ENCODE peak calls at places on chromosomes 3 and 15, in seven cellular contexts. I is Peyer's patch, U is body of pancreas, W is adrenal gland, T is PC-9, L is transverse colon, G is heart right ventricle. S is an unnamed sample. For H3K36me3, the result is how much of the 10 kb centered on the place peaks cover.

GRCh38 chr3:65996605-65997004 is 42.1 kb downstream of the MAGI1 start:
- DNase-seq in T (peak), U (peak), L (no peak), I (no peak), G (no peak), W (no peak), S (peak)

GRCh38 chr3:62835594-62836236 is 39.5 kb downstream of the CADPS start:
- DNase-seq in U (no peak), T (no peak), I (no peak), L (no peak), W (no peak), G (no peak), S (no peak)

GRCh38 chr3:111723293-111723963 is 128.3 kb upstream of the ZBED2 start:
- DNase-seq in G (no peak), U (no peak), W (no peak), L (no peak), I (no peak), T (no peak), S (no peak)

GRCh38 chr15:35043380-35044095 is 41.6 kb downstream of the NANOGP8 start:
- DNase-seq in U (no peak), T (no peak), I (no peak), G (no peak), L (no peak), W (no peak), S (no peak)

GRCh38 chr3:152961323-152961722 is 126.4 kb downstream of the P2RY1 start:
- DNase-seq in L (no peak), W (no peak), G (no peak), T (no peak), U (peak), I (no peak), S (no peak)

GRCh38 chr3:191802671-191803070 is 341.7 kb downstream of the PYDC2 start:
- DNase-seq in T (no peak), G (no peak), W (no peak), I (no peak), L (no peak), U (no peak), S (no peak)

GRCh38 chr3:123791898-123792297 is 92.2 kb downstream of the MYLK start:
- DNase-seq in G (no peak), L (no peak), U (no peak), I (no peak), T (no peak), W (no peak), S (no peak)

GRCh38 chr15:45276851-45277250 is 24.8 kb downstream of the SLC28A2 start:
- DNase-seq in U (no peak), L (no peak), T (no peak), I (no peak), G (no peak), W (no peak), S (no peak)

GRCh38 chr3:11162401-11163345 is 8.4 kb downstream of the HRH1 start:
- DNase-seq in L (no peak), W (no peak), I (no peak), U (no peak), G (no peak), T (no peak), S (no peak)

GRCh38 chr3:136067211-136067610 is 101.7 kb downstream of the PPP2R3A start:
- DNase-seq in I (no peak), U (no peak), T (no peak), L (no peak), G (no peak), W (no peak), S (no peak)

GRCh38 chr3:132237652-132238032 is 79.6 kb upstream of the ACP3 start:
- DNase-seq in L (no peak), T (no peak), I (no peak), G (no peak), U (no peak), W (no peak), S (no peak)

GRCh38 chr3:135650309-135650708 is 315.2 kb upstream of the PPP2R3A start:
- DNase-seq in T (no peak), I (no peak), L (no peak), W (no peak), U (no peak), G (no peak), S (no peak)

GRCh38 chr15:84778194-84778593 is 29.8 kb downstream of the ZNF592 start:
- DNase-seq in I (no peak), U (no peak), L (no peak), G (no peak), T (no peak), W (peak), S (no peak)

GRCh38 chr3:185225523-185225922 is 28.3 kb downstream of the EHHADH start:
- DNase-seq in L (no peak), W (no peak), T (no peak), G (no peak), I (no peak), U (no peak), S (no peak)

GRCh38 chr3:61081554-61081953 is 169.7 kb downstream of the FHIT start:
- DNase-seq in W (no peak), L (no peak), T (no peak), U (no peak), G (no peak), I (no peak), S (no peak)

GRCh38 chr3:127629462-127630403 is 748 bp downstream of the PODXL2 start:
- DNase-seq in G (no peak), T (no peak), L (peak), W (peak), U (no peak), I (peak), S (no peak)

GRCh38 chr3:157447026-157447694 is 10.5 kb downstream of the PTX3 start:
- DNase-seq in T (no peak), I (no peak), W (no peak), U (no peak), L (no peak), G (no peak), S (no peak)

GRCh38 chr3:187264946-187265345 is 26.6 kb downstream of the MASP1 start:
- DNase-seq in T (no peak), W (no peak), I (no peak), U (no peak), G (no peak), L (no peak), S (no peak)

GRCh38 chr3:136532766-136533165 is 219.4 kb downstream of the STAG1 start:
- DNase-seq in G (no peak), U (no peak), I (no peak), L (no peak), T (no peak), W (no peak), S (no peak)

GRCh38 chr3:178318440-178318839 is 217.8 kb upstream of the KCNMB2 start:
- DNase-seq in L (no peak), T (no peak), U (no peak), W (no peak), G (no peak), I (no peak), S (no peak)

GRCh38 chr15:94294556-94294955 is 63.2 kb downstream of the MCTP2 start:
- DNase-seq in W (no peak), I (no peak), T (no peak), U (no peak), L (no peak), G (no peak), S (no peak)

GRCh38 chr3:41893977-41894376 is 67.9 kb downstream of the ULK4 start:
- DNase-seq in T (peak), I (no peak), U (peak), G (peak), W (no peak), L (no peak), S (no peak)

GRCh38 chr3:126621627-126622345 is 33.1 kb downstream of the TXNRD3 start:
- DNase-seq in G (no peak), L (no peak), T (no peak), I (no peak), W (no peak), U (no peak), S (no peak)

GRCh38 chr3:79268422-79268821 is 499.4 kb downstream of the ROBO1 start:
- DNase-seq in G (no peak), L (no peak), W (no peak), I (no peak), U (no peak), T (no peak), S (no peak)

GRCh38 chr3:71421475-71421819 is 162.1 kb downstream of the FOXP1 start:
- DNase-seq in L (no peak), W (no peak), T (no peak), I (peak), U (no peak), G (no peak), S (no peak)

GRCh38 chr15:100189319-100189718 is 152.5 kb downstream of the ADAMTS17 start:
- DNase-seq in G (no peak), W (peak), I (peak), T (no peak), L (no peak), U (no peak), S (no peak)

GRCh38 chr3:183911763-183912506 is 27.3 kb upstream of the PARL start:
- DNase-seq in U (no peak), W (no peak), L (no peak), I (no peak), T (no peak), G (no peak), S (no peak)

GRCh38 chr3:32414527-32415202 is 23.0 kb downstream of the CMTM7 start:
- DNase-seq in G (peak), T (no peak), I (peak), L (peak), U (no peak), W (peak), S (peak)

GRCh38 chr15:44340410-44340809 is 51.9 kb downstream of the GOLM2 start:
- DNase-seq in L (no peak), I (no peak), T (peak), U (no peak), W (no peak), G (no peak), S (no peak)

GRCh38 chr3:88013592-88013991 is 45.2 kb downstream of the CGGBP1 start:
- DNase-seq in W (no peak), I (no peak), T (no peak), L (no peak), U (no peak), G (no peak), S (no peak)

GRCh38 chr3:87491843-87492242 is 215.5 kb upstream of the POU1F1 start:
- DNase-seq in W (no peak), G (no peak), T (no peak), I (no peak), U (no peak), L (no peak), S (no peak)

GRCh38 chr15:75952512-75952911 is 48.8 kb downstream of the FBXO22 start:
- DNase-seq in I (no peak), L (no peak), U (no peak), W (no peak), G (no peak), T (no peak), S (no peak)

GRCh38 chr15:62483817-62484216 is 318.7 kb upstream of the C2CD4B start:
- DNase-seq in L (peak), I (no peak), G (peak), U (peak), W (no peak), T (no peak), S (no peak)

GRCh38 chr3:37770336-37770735 is 91.3 kb upstream of the CTDSPL start:
- DNase-seq in T (no peak), U (no peak), I (no peak), G (no peak), L (no peak), W (no peak), S (no peak)

GRCh38 chr3:62875103-62876002 is at the start of gene CADPS:
- DNase-seq in W (peak), G (peak), L (peak), U (peak), T (no peak), I (no peak), S (no peak)

GRCh38 chr3:160400631-160401150 is 1.2 kb downstream of the SMC4 start:
- DNase-seq in G (peak), W (peak), L (peak), U (peak), T (peak), I (peak), S (peak)

GRCh38 chr3:76646921-76647562 is 392.9 kb upstream of the ROBO2 start:
- DNase-seq in W (no peak), T (no peak), L (no peak), U (no peak), G (no peak), I (no peak), S (no peak)

GRCh38 chr15:75178171-75178937 is 23.3 kb upstream of the C15orf39 start:
- DNase-seq in I (peak), L (peak), T (no peak), W (no peak), G (no peak), U (peak), S (peak)

GRCh38 chr3:71511037-71511436 is 72.5 kb downstream of the FOXP1 start:
- DNase-seq in L (no peak), T (no peak), I (no peak), G (no peak), U (no peak), W (no peak), S (no peak)

GRCh38 chr3:10992017-10992945 is at the start of gene SLC6A1:
- DNase-seq in T (no peak), I (no peak), W (peak), G (peak), L (no peak), U (no peak), S (no peak)

GRCh38 chr3:194425399-194425798 is 26.3 kb upstream of the GP5 start:
- DNase-seq in T (no peak), I (no peak), U (no peak), L (no peak), W (no peak), G (no peak), S (no peak)
- H3K36me3 ChIP-seq in T (half or more), I (half or more), U (under half), L (under half), W (half or more), G (under half), S (under half)

DNA sequence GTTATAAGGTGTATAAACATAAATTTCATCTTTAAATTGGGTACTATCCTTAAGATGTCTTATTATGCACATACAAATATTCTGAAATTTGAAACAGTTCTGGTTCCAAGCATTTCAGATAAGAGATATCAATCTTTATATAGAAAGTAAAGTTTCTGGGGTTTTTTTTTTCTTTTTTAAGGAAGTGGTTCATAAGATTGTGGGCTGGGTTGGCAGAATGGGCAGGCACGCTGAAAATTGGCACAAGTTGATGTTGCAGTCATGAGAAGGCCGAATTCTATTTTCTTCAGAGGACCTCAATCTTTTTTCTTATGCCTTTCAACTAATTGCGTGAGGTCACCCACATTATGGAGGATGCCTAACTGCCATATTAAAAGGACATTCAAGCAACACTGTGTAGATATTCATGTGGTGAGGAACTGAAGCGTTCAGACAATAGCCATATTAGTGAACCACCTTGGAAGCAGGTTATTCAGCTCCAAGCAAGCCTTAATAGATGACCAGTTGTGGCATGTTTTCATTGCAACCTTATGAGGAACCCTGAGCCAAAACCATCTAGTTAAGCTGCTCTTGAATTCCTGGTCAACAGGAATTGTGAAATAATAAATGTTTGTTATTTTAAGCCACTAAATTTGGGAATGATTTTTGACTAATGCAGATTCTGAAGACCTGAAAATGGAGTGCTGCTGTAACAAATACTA is 72.8 kb downstream of the SPRED1 start:
- DNase-seq in T (no peak), L (no peak), G (no peak), W (no peak), I (no peak), U (no peak), S (no peak)
- H3K27ac ChIP-seq in T (no peak), L (no peak), G (no peak), W (no peak), I (no peak), U (no peak), S (no peak)

GRCh38 chr3:140941434-140942220 is at the start of gene SLC25A36:
- DNase-seq in L (peak), T (peak), I (peak), U (peak), G (peak), W (peak), S (peak)
- TF ChIP-seq CTCF in L (no peak), T (no peak), I (no peak), U (no peak), G (no peak), W (no peak), S (no peak)

GRCh38 chr3:63995056-63995576 is 28.2 kb downstream of the PSMD6 start:
- DNase-seq in U (no peak), I (no peak), T (no peak), G (no peak), W (no peak), L (no peak), S (no peak)
- H3K36me3 ChIP-seq in U (under half), I (half or more), T (under half), G (under half), W (half or more), L (under half), S (under half)

GRCh38 chr3:50318615-50319014 is 3.9 kb downstream of the HYAL2 start:
- DNase-seq in L (no peak), I (no peak), T (no peak), G (no peak), U (no peak), W (no peak), S (no peak)

GRCh38 chr3:50318163-50318562 is 4.4 kb downstream of the HYAL2 start:
- DNase-seq in G (no peak), U (no peak), I (no peak), W (no peak), L (no peak), T (no peak), S (no peak)

GRCh38 chr3:50314816-50315215 is 7.7 kb downstream of the HYAL2 start:
- DNase-seq in G (no peak), U (no peak), I (no peak), L (no peak), W (no peak), T (no peak), S (no peak)

GRCh38 chr3:50317303-50317702 is 5.2 kb downstream of the HYAL2 start:
- DNase-seq in G (no peak), T (peak), I (no peak), W (no peak), L (peak), U (no peak), S (peak)

GRCh38 chr3:50316657-50317242 is 5.8 kb downstream of the HYAL2 start:
- DNase-seq in T (peak), L (peak), G (no peak), U (no peak), W (no peak), I (peak), S (peak)
- H3K27ac ChIP-seq in T (peak), L (peak), G (peak), U (no peak), W (no peak), I (peak), S (no peak)

DNA sequence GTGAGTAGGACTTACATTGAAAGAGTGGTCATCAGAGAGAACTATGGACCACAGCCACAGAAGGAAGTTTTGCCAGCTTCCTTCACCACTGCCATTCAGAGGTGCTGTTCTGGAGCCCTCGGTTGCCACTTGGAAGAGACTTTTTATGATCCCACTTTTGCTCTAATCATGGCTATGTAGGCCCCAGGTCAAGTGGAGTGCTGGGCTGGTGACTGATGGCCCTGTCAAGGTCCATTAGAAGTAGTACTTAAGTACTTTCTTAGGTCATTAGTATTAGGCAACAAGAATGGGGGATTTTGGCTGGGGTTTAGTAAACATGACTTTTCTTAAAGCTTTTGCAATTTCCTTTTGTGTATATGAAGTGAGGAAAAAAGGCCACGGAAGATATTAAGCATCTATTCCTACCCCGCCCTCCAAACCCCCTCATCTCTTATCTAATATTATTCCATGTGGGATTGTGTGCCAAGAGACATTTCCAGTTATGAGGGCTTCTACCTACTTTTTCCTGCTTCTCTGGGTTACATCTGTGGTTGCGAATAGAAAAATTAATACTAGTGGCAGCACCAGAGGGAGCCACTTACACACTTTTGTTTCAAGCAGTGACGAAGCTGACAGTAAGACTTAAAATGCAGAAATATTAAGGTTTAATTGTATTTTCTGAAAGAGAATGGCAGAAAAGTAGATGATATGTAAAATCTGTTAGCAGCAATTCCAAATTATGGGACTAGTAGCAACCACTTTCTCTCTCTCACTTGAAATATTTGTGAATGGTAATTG is 13.9 kb downstream of the NLGN1 start:
- DNase-seq in T (peak), L (no peak), W (peak), G (peak), I (no peak), U (no peak), S (peak)
- TF ChIP-seq CTCF in T (peak), L (peak), W (peak), G (peak), I (no peak), U (peak), S (no peak)

GRCh38 chr3:121637922-121638321 is 22.8 kb downstream of the HCLS1 start:
- DNase-seq in G (no peak), L (no peak), I (no peak), W (no peak), T (no peak), U (no peak), S (no peak)
- H3K36me3 ChIP-seq in G (under half), L (under half), I (under half), W (under half), T (under half), U (under half), S (under half)

GRCh38 chr3:182235504-182235903 is 523.8 kb downstream of the SOX2 start:
- DNase-seq in U (no peak), T (no peak), W (no peak), I (no peak), G (no peak), L (no peak), S (no peak)
- H3K27ac ChIP-seq in U (no peak), T (no peak), W (no peak), I (no peak), G (no peak), L (no peak), S (no peak)

DNA sequence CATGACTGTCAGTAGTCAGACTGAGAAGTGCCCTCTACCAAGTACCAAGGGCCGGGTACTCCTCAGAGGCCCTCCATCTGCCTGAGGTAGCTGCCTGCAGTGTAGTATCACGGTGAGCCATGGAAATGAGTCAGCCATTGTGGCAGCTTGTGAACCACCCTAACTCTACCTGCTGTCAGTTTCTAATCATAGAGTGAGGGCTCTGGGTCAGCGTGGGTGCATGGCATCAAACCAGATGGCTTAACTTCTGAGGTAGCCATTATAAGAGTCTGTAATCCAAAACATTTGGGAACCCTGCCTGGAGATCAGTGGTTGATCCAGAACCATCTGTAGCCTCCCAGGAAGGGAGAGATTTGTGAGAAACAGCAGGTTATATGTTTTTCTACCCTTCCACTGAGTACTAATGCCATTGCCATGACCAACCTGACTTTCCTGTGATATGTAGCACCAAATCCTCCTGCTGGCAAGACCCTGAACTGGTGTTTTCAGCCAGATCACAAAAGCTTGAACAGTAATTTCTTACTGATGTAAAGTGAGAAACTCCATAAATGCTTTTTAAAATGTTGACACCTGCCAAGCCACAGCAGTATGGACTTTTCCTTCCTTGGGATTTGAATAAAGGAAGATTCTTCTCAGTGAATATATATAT is 38.9 kb downstream of the ABHD2 start:
- DNase-seq in G (no peak), W (no peak), I (no peak), U (peak), T (no peak), L (no peak), S (no peak)
- TF ChIP-seq CTCF in G (no peak), W (no peak), I (no peak), U (no peak), T (peak), L (no peak), S (no peak)

S was measured in lung.